ENCODE peak calls at places on chromosomes 5 and 9, in ten cellular contexts. U is psoas muscle; Y is HFF-Myc; Q is upper lobe of right lung; J is cardiac fibroblast; D is suprapubic skin; L is activated CD8-positive, alpha-beta T cell treated with anti-CD3 and anti-CD28 coated beads for 36 hours; H is left ventricle myocardium inferior; P is right lobe of liver; S is heart right ventricle. N is an unnamed sample.

GRCh38 chr5:132495063-132495671 is 4.6 kb upstream of the IRF1 start:
- DNase-seq in U (no peak), Y (no peak), Q (no peak), J (no peak), D (no peak), L (peak), H (no peak), P (peak), S (no peak), N (no peak)

GRCh38 chr5:1800470-1801060 is 642 bp upstream of the NDUFS6 start:
- DNase-seq in U (no peak), Y (no peak), Q (peak), J (peak), D (peak), L (no peak), H (no peak), P (no peak), S (no peak), N (no peak)

GRCh38 chr9:105694848-105695581 is 674 bp downstream of the TMEM38B start:
- DNase-seq in U (peak), Y (no peak), Q (peak), J (peak), D (peak), L (peak), H (peak), P (peak), S (peak), N (peak)

GRCh38 chr5:101950050-101950449 is 346.0 kb downstream of the SLCO4C1 start:
- DNase-seq in U (no peak), Y (no peak), Q (no peak), J (no peak), D (no peak), L (no peak), H (no peak), P (no peak), S (no peak), N (no peak)

GRCh38 chr5:151058891-151059611 is 21.8 kb downstream of the TNIP1 start:
- DNase-seq in U (peak), Y (no peak), Q (peak), J (no peak), D (no peak), L (no peak), H (no peak), P (no peak), S (no peak), N (no peak)

GRCh38 chr5:2906302-2907090 is 155.0 kb upstream of the IRX2 start:
- DNase-seq in U (no peak), Y (no peak), Q (no peak), J (no peak), D (no peak), L (no peak), H (no peak), P (peak), S (no peak), N (no peak)

GRCh38 chr5:1312993-1313833 is 18.3 kb upstream of the TERT start:
- DNase-seq in U (peak), Y (no peak), Q (peak), J (no peak), D (peak), L (peak), H (no peak), P (no peak), S (no peak), N (no peak)

GRCh38 chr5:16913840-16914435 is 22.1 kb downstream of the MYO10 start:
- DNase-seq in U (no peak), Y (no peak), Q (no peak), J (no peak), D (no peak), L (no peak), H (no peak), P (no peak), S (no peak), N (no peak)

GRCh38 chr9:132587484-132587858 is 5.1 kb downstream of the BARHL1 start:
- DNase-seq in U (no peak), Y (no peak), Q (no peak), J (no peak), D (no peak), L (no peak), H (no peak), P (no peak), S (no peak), N (no peak)

GRCh38 chr9:68619056-68619455 is 78.4 kb upstream of the TMEM252 start:
- DNase-seq in U (no peak), Y (no peak), Q (no peak), J (no peak), D (no peak), L (no peak), H (no peak), P (no peak), S (no peak), N (no peak)

GRCh38 chr9:34547960-34548603 is 25.3 kb upstream of the ENHO start:
- DNase-seq in U (peak), Y (no peak), Q (peak), J (peak), D (peak), L (peak), H (peak), P (peak), S (peak), N (peak)

GRCh38 chr5:113232667-113233066 is 202.1 kb downstream of the TSSK1B start:
- DNase-seq in U (no peak), Y (no peak), Q (no peak), J (peak), D (no peak), L (no peak), H (peak), P (peak), S (peak), N (no peak)

DNA sequence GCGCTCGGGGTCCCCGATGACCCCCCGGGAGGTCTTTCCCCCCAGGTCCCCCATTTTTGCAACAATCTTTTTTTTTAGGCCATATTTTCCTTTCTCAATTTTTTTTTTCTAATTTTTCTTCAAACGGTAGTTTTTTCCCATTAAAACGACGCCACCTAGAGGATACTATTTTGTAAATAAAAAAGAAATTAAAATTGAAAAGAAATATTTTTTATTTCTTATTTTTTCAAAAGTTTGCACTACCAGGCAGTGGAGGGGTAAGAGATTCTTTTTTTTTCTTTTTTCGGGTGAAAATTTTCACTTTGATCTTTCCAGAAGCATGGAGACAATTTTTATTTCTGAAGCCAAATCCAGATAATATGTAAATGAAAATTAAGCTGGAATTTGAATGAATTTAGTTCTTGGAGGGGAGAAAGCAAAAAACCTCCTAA is 712 bp downstream of the ZNF618 start:
- DNase-seq in U (no peak), Y (no peak), Q (no peak), J (peak), D (no peak), L (no peak), H (no peak), P (no peak), S (no peak), N (no peak)
- TF ChIP-seq CTCF in U (peak), Y (no peak), Q (peak), J (peak), D (no peak), L (peak), H (peak), P (peak), S (peak), N (no peak)

GRCh38 chr5:157132302-157132612 is 10.4 kb downstream of the MED7 start:
- DNase-seq in U (no peak), Y (no peak), Q (no peak), J (no peak), D (no peak), L (no peak), H (no peak), P (no peak), S (no peak), N (no peak)
- TF ChIP-seq CTCF in U (no peak), Y (no peak), Q (no peak), J (no peak), D (no peak), L (no peak), H (no peak), P (no peak), S (no peak), N (no peak)

GRCh38 chr9:115422932-115423440 is 305.0 kb upstream of the TNC start:
- DNase-seq in U (no peak), Y (no peak), Q (no peak), J (no peak), D (no peak), L (no peak), H (no peak), P (no peak), S (no peak), N (no peak)

GRCh38 chr9:115425614-115426013 is 307.7 kb upstream of the TNC start:
- DNase-seq in U (no peak), Y (no peak), Q (no peak), J (no peak), D (no peak), L (no peak), H (no peak), P (no peak), S (no peak), N (no peak)

DNA sequence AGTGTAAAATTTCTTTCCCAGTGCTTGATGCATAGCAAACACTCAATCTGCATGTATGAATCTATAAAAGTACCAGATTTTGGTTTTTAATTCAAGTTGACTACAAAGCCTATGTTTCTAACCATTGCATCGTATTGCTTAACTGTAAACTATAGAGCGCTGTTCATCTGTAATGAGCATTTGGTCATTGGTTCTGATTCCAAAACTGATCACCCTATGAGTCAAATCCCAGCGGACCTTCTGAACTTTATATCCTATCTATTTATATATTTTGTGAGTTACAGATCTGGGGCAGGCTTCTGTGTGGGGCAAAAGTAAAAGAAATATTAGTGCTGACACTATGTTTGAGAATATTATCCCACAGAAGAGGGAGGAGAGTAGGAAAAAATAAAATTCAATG is 305.7 kb upstream of the TNC start:
- DNase-seq in U (no peak), Y (no peak), Q (no peak), J (no peak), D (no peak), L (no peak), H (no peak), P (no peak), S (no peak), N (no peak)
- TF ChIP-seq CTCF in U (no peak), Y (no peak), Q (no peak), J (no peak), D (no peak), L (no peak), H (no peak), P (no peak), S (no peak), N (no peak)

GRCh38 chr5:6660704-6661103 is 27.5 kb downstream of the SRD5A1 start:
- DNase-seq in U (no peak), Y (no peak), Q (no peak), J (no peak), D (no peak), L (no peak), H (no peak), P (no peak), S (no peak), N (no peak)
- TF ChIP-seq CTCF in U (no peak), Y (no peak), Q (no peak), J (no peak), D (no peak), L (no peak), H (no peak), P (no peak), S (no peak), N (no peak)

GRCh38 chr5:136780518-136780917 is 415.2 kb upstream of the TRPC7 start:
- DNase-seq in U (no peak), Y (no peak), Q (no peak), J (no peak), D (no peak), L (no peak), H (no peak), P (no peak), S (no peak), N (no peak)
- TF ChIP-seq CTCF in U (no peak), Y (no peak), Q (no peak), J (no peak), D (no peak), L (no peak), H (no peak), P (no peak), S (no peak), N (no peak)